ENCODE peak calls at places on chromosomes 6 and 20, in ten cellular contexts. P is iPS-NIHi11, R is KG1, Z is neuronal stem cell, B is SHP77, N is left colon, Q is OCI-M1, F is HepG2, Y is adrenal gland, I is dorsolateral prefrontal cortex. M is an unnamed sample.
A peak's percentile ranks its signal among the peaks of the same experiment; 100 is the strongest.

GRCh38 chr6:35188886-35189285 is 24.9 kb upstream of the SCUBE3 start:
- DNase-seq in Z (no peak), B (no peak), Y (no peak), N (no peak), I (no peak), R (no peak), F (no peak), Q (no peak), P (no peak), M (no peak)

GRCh38 chr6:162090734-162091133 is 636.8 kb downstream of the PRKN start:
- DNase-seq in B (no peak), N (no peak), I (no peak), F (no peak), Q (no peak), R (no peak), P (no peak), Z (no peak), Y (no peak), M (no peak)

GRCh38 chr20:37538003-37538402 is 10.3 kb upstream of the BLCAP start:
- DNase-seq in B (no peak), Q (peak; percentile 20), F (peak; percentile 48), Z (no peak), R (no peak), Y (peak; percentile 88), I (no peak), N (no peak), P (no peak), M (no peak)

GRCh38 chr6:126052485-126052884 is 66.1 kb downstream of the TRMT11 start:
- DNase-seq in B (no peak), I (no peak), F (no peak), Z (no peak), N (no peak), Q (no peak), R (no peak), P (no peak), Y (no peak), M (no peak)

GRCh38 chr6:100099189-100100074 is 105.4 kb upstream of the MCHR2 start:
- DNase-seq in Y (no peak), Q (peak; percentile 80), R (no peak), P (no peak), I (no peak), F (peak; percentile 27), N (no peak), Z (no peak), B (peak; percentile 30), M (no peak)

GRCh38 chr6:77773157-77773822 is 120.5 kb downstream of the MEI4 start:
- DNase-seq in Z (no peak), B (no peak), Y (no peak), I (no peak), P (no peak), Q (no peak), F (no peak), R (no peak), N (no peak), M (no peak)

GRCh38 chr20:20411841-20412240 is 43.9 kb downstream of the INSM1 start:
- DNase-seq in B (no peak), N (no peak), P (no peak), F (no peak), Y (no peak), Q (no peak), R (no peak), Z (no peak), I (no peak), M (no peak)

GRCh38 chr6:18308070-18308735 is 43.9 kb upstream of the DEK start:
- DNase-seq in Y (no peak), R (no peak), F (no peak), B (no peak), Z (no peak), Q (no peak), I (no peak), N (no peak), P (no peak), M (no peak)

GRCh38 chr20:44747166-44748004 is 1.7 kb downstream of the KCNK15 start:
- DNase-seq in Z (peak; percentile 73), B (peak; percentile 69), R (peak; percentile 24), P (peak; percentile 84), F (peak; percentile 64), Y (peak; percentile 89), N (peak; percentile 83), Q (peak; percentile 85), I (peak; percentile 61), M (peak; percentile 83)

GRCh38 chr6:144215402-144215931 is 65.2 kb downstream of the STX11 start:
- DNase-seq in N (peak; percentile 56), B (no peak), Q (peak; percentile 77), Y (peak; percentile 41), P (no peak), R (no peak), F (peak; percentile 23), Z (no peak), I (no peak), M (peak; percentile 44)